ENCODE peak calls at places on chromosomes 12 and 14, in eight cellular contexts. M is activated T-helper 17 cell treated with anti-CD3 and anti-CD28 coated beads, Interleukin-2, amount 50 U/mL, for 72 hours; O is right cardiac atrium; N is heart right ventricle; X is stimulated activated memory B cell treated with anti-CD40 and anti-IgM and Interleukin-4, amounts not matched to agents 10 μg/mL and 1 μg/mL and 100 μg/mL, for 72 hours; B is naive thymus-derived CD4-positive, alpha-beta T cell; J is lower lobe of right lung; L is central memory CD8-positive, alpha-beta T cell. H is an unnamed sample.

GRCh38 chr12:89672589-89672979 is 36.1 kb downstream of the ATP2B1 start:
- ATAC-seq in M (peak), O (no peak), J (no peak), L (no peak), B (no peak), X (no peak), N (no peak), H (no peak)

GRCh38 chr14:88541324-88541723 is 13.5 kb downstream of the PTPN21 start:
- ATAC-seq in J (no peak), B (no peak), L (no peak), O (no peak), X (no peak), N (no peak), M (no peak), H (no peak)

GRCh38 chr12:110717037-110717436 is 25.7 kb downstream of the PPP1CC start:
- ATAC-seq in M (peak), N (no peak), X (no peak), L (no peak), J (no peak), B (no peak), O (no peak), H (no peak)

GRCh38 chr12:50934371-50934851 is 17.9 kb upstream of the HIGD1C start:
- ATAC-seq in M (no peak), O (peak), N (no peak), B (peak), L (no peak), J (peak), X (no peak), H (peak)

GRCh38 chr14:99596071-99596627 is 7.9 kb downstream of the CCDC85C start:
- ATAC-seq in L (no peak), O (peak), X (no peak), J (peak), B (no peak), M (no peak), N (peak), H (peak)

GRCh38 chr12:110760204-110760609 is 17.5 kb upstream of the PPP1CC start:
- ATAC-seq in M (peak), L (no peak), N (no peak), O (no peak), J (no peak), B (peak), X (no peak), H (peak)

GRCh38 chr12:46516933-46517578 is 144.5 kb upstream of the SLC38A2 start:
- ATAC-seq in N (no peak), L (no peak), X (peak), B (peak), J (no peak), O (no peak), M (peak), H (peak)

GRCh38 chr14:39739796-39740195 is 307.6 kb upstream of the FBXO33 start:
- ATAC-seq in M (no peak), B (no peak), N (peak), O (peak), X (peak), L (no peak), J (peak), H (no peak)

GRCh38 chr12:115095073-115095748 is 411.2 kb upstream of the TBX3 start:
- ATAC-seq in N (no peak), M (no peak), B (no peak), X (no peak), O (no peak), L (no peak), J (no peak), H (no peak)

GRCh38 chr14:22641851-22642250 is 2.3 kb downstream of the OR6J1 start:
- ATAC-seq in L (no peak), N (no peak), B (no peak), J (no peak), M (no peak), X (no peak), O (no peak), H (peak)

GRCh38 chr12:39824505-39825198 is 205.0 kb upstream of the ABCD2 start:
- ATAC-seq in J (peak), X (peak), M (no peak), L (no peak), B (no peak), N (peak), O (peak), H (no peak)

GRCh38 chr12:27975222-27976136 is 2.9 kb upstream of the PTHLH start:
- ATAC-seq in X (no peak), O (peak), N (peak), L (no peak), M (peak), J (peak), B (no peak), H (peak)

GRCh38 chr14:64053694-64054669 is 201.2 kb downstream of the SYNE2 start:
- ATAC-seq in J (peak), O (no peak), X (no peak), N (no peak), B (no peak), L (no peak), M (no peak), H (peak)

GRCh38 chr14:72830356-72830755 is 63.5 kb downstream of the DPF3 start:
- ATAC-seq in J (no peak), N (peak), M (no peak), L (no peak), B (no peak), X (no peak), O (no peak), H (no peak)

GRCh38 chr12:95859344-95859816 is 628 bp downstream of the SNRPF start:
- ATAC-seq in O (no peak), M (peak), B (peak), N (no peak), L (peak), J (peak), X (no peak), H (no peak)

GRCh38 chr14:63423889-63424288 is 105.2 kb upstream of the GPHB5 start:
- ATAC-seq in J (no peak), X (no peak), B (no peak), M (no peak), L (no peak), O (no peak), N (peak), H (no peak)

GRCh38 chr14:57962293-57962996 is 96.6 kb upstream of the SLC35F4 start:
- ATAC-seq in B (no peak), N (no peak), O (peak), L (no peak), M (no peak), J (no peak), X (no peak), H (no peak)

GRCh38 chr12:4490973-4491372 is 45.4 kb upstream of the FGF6 start:
- ATAC-seq in O (no peak), M (no peak), N (no peak), X (no peak), L (no peak), B (no peak), J (no peak), H (no peak)

GRCh38 chr12:48414046-48414445 is 58.3 kb upstream of the ANP32D start:
- ATAC-seq in M (no peak), N (peak), J (peak), X (no peak), B (no peak), O (peak), L (no peak), H (no peak)

GRCh38 chr12:32903318-32903717 is 6.7 kb upstream of the PKP2 start:
- ATAC-seq in L (no peak), N (no peak), J (no peak), M (no peak), B (no peak), O (no peak), X (no peak), H (no peak)

GRCh38 chr12:132162508-132163031 is 18.3 kb downstream of the NOC4L start:
- ATAC-seq in M (peak), L (peak), X (no peak), N (no peak), J (peak), B (peak), O (peak), H (no peak)

GRCh38 chr12:22321620-22322019 is 12.9 kb downstream of the ST8SIA1 start:
- ATAC-seq in X (no peak), O (no peak), B (peak), M (peak), L (peak), N (peak), J (peak), H (no peak)

GRCh38 chr12:52691076-52691764 is 11.0 kb upstream of the KRT1 start:
- ATAC-seq in L (peak), M (peak), B (peak), X (peak), O (peak), J (peak), N (no peak), H (no peak)

GRCh38 chr14:60649815-60650381 is 621 bp upstream of the SIX1 start:
- ATAC-seq in J (no peak), L (no peak), X (no peak), O (no peak), M (no peak), B (no peak), N (no peak), H (no peak)